ENCODE peak calls at places on chromosomes 12 and 14, in five cellular contexts. G is GM20000; E is stimulated activated CD8-positive, alpha-beta memory T cell treated with anti-CD3 and anti-CD28 coated beads, Interleukin-7, amount 100 ng/mL, for 4 hours; P is T-cell; I is testis. S is an unnamed sample.

GRCh38 chr12:20716037-20716436 is 20.9 kb downstream of the SLCO1C1 start:
- DNase-seq in G (no peak), E (no peak), P (no peak), I (no peak), S (peak)

GRCh38 chr12:128933039-128933438 is 79.8 kb downstream of the GLT1D1 start:
- DNase-seq in G (no peak), E (no peak), P (no peak), I (peak), S (no peak)

GRCh38 chr12:113407931-113408585 is 4.4 kb upstream of the SDS start:
- DNase-seq in G (no peak), E (no peak), P (no peak), I (peak), S (no peak)

GRCh38 chr14:61260939-61261776 is 20.0 kb downstream of the TMEM30B start:
- DNase-seq in G (no peak), E (no peak), P (no peak), I (no peak), S (no peak)

GRCh38 chr12:53670966-53671365 is 4.9 kb downstream of the ATP5MC2 start:
- DNase-seq in G (no peak), E (no peak), P (no peak), I (no peak), S (no peak)

GRCh38 chr12:106981781-106982180 is 5.2 kb downstream of the MTERF2 start:
- DNase-seq in G (no peak), E (no peak), P (no peak), I (no peak), S (no peak)

GRCh38 chr12:76621582-76622024 is 62.0 kb upstream of the OSBPL8 start:
- DNase-seq in G (peak), E (peak), P (peak), I (peak), S (peak)

GRCh38 chr12:57489157-57489641 is 1.3 kb downstream of the MARS1 start:
- DNase-seq in G (no peak), E (no peak), P (no peak), I (no peak), S (no peak)

GRCh38 chr12:80056232-80056631 is 43.1 kb upstream of the OTOGL start:
- DNase-seq in G (no peak), E (no peak), P (no peak), I (no peak), S (no peak)

GRCh38 chr12:65532162-65532561 is 253.7 kb downstream of the MSRB3 start:
- DNase-seq in G (no peak), E (no peak), P (no peak), I (no peak), S (no peak)

GRCh38 chr12:52946797-52947547 is 1.9 kb upstream of the KRT18 start:
- DNase-seq in G (no peak), E (no peak), P (no peak), I (no peak), S (no peak)

GRCh38 chr12:52439420-52439819 is 5.2 kb upstream of the KRT75 start:
- DNase-seq in G (no peak), E (no peak), P (no peak), I (no peak), S (no peak)

GRCh38 chr14:81137316-81137715 is 83.4 kb downstream of the GTF2A1 start:
- DNase-seq in G (no peak), E (no peak), P (no peak), I (no peak), S (no peak)

GRCh38 chr14:102474934-102475333 is 34.6 kb downstream of the ANKRD9 start:
- DNase-seq in G (no peak), E (no peak), P (no peak), I (peak), S (no peak)

GRCh38 chr12:4784404-4785054 is 64.3 kb downstream of the GALNT8 start:
- DNase-seq in G (no peak), E (no peak), P (no peak), I (no peak), S (no peak)

GRCh38 chr12:6197996-6198395 is 2.2 kb upstream of the CD9 start:
- DNase-seq in G (no peak), E (no peak), P (no peak), I (peak), S (no peak)

GRCh38 chr12:63319936-63320633 is 169.1 kb upstream of the AVPR1A start:
- DNase-seq in G (no peak), E (no peak), P (no peak), I (no peak), S (no peak)

GRCh38 chr14:78746086-78746595 is 576.0 kb downstream of the NRXN3 start:
- DNase-seq in G (no peak), E (no peak), P (no peak), I (no peak), S (no peak)

GRCh38 chr12:16323010-16323409 is 24.4 kb upstream of the MGST1 start:
- DNase-seq in G (no peak), E (no peak), P (no peak), I (no peak), S (no peak)

GRCh38 chr12:65495233-65495632 is 216.8 kb downstream of the MSRB3 start:
- DNase-seq in G (no peak), E (no peak), P (no peak), I (no peak), S (no peak)

GRCh38 chr14:101358320-101358569 is 203.1 kb upstream of the DIO3 start:
- DNase-seq in G (no peak), E (no peak), P (no peak), I (no peak), S (no peak)

GRCh38 chr14:93090826-93091583 is 24.7 kb downstream of the ITPK1 start:
- DNase-seq in G (no peak), E (no peak), P (no peak), I (peak), S (no peak)

GRCh38 chr12:96198970-96199369 is 4.8 kb downstream of the ELK3 start:
- DNase-seq in G (no peak), E (no peak), P (no peak), I (no peak), S (no peak)

GRCh38 chr12:67243260-67243659 is 25.9 kb upstream of the CAND1 start:
- DNase-seq in G (no peak), E (no peak), P (no peak), I (no peak), S (no peak)

GRCh38 chr14:20477211-20477876 is 8.1 kb downstream of the PNP start:
- DNase-seq in G (no peak), E (no peak), P (peak), I (peak), S (no peak)

GRCh38 chr12:6444031-6444430 is 724 bp upstream of the CD27 start:
- DNase-seq in G (no peak), E (no peak), P (no peak), I (no peak), S (no peak)

GRCh38 chr12:132489078-132489601 is 811 bp upstream of the FBRSL1 start:
- DNase-seq in G (no peak), E (peak), P (peak), I (no peak), S (no peak)

GRCh38 chr12:12178545-12178944 is 88.3 kb downstream of the LRP6 start:
- DNase-seq in G (no peak), E (no peak), P (no peak), I (no peak), S (no peak)

GRCh38 chr12:95802482-95803264 is 12.1 kb upstream of the NTN4 start:
- DNase-seq in G (no peak), E (no peak), P (no peak), I (no peak), S (no peak)

GRCh38 chr12:122141911-122142725 is 31.9 kb downstream of the IL31 start:
- DNase-seq in G (no peak), E (no peak), P (no peak), I (no peak), S (no peak)

GRCh38 chr14:82796081-82796480 is 1262.4 kb upstream of the SEL1L start:
- DNase-seq in G (no peak), E (no peak), P (no peak), I (no peak), S (no peak)

GRCh38 chr14:24818054-24818822 is 184.2 kb upstream of the GZMB start:
- DNase-seq in G (no peak), E (no peak), P (no peak), I (no peak), S (no peak)

GRCh38 chr14:23183479-23183878 is at the start of gene SLC7A8:
- DNase-seq in G (no peak), E (no peak), P (no peak), I (peak), S (no peak)

S was measured in iPS DF 19.7.